ENCODE peak calls at places on chromosomes 6 and 20, in ten cellular contexts. O, V, Q, Y, I, R, C, E, H and G are unnamed samples.

GRCh38 chr6:14200047-14200446 is 82.5 kb downstream of the CD83 start:
- DNase-seq in O (no peak), V (no peak), Q (no peak), Y (no peak), I (no peak), R (no peak), C (peak), E (no peak), H (no peak), G (no peak)

GRCh38 chr6:45438849-45439406 is 61.2 kb upstream of the SUPT3H start:
- DNase-seq in O (no peak), V (no peak), Q (no peak), Y (no peak), I (peak), R (no peak), C (peak), E (no peak), H (no peak), G (no peak)

GRCh38 chr6:167588181-167588919 is 238.4 kb upstream of the AFDN start:
- DNase-seq in O (no peak), V (no peak), Q (no peak), Y (no peak), I (no peak), R (no peak), C (no peak), E (no peak), H (no peak), G (peak)

GRCh38 chr20:61015602-61016001 is 236.5 kb upstream of the CDH4 start:
- DNase-seq in O (no peak), V (no peak), Q (no peak), Y (no peak), I (no peak), R (no peak), C (no peak), E (no peak), H (no peak), G (no peak)

GRCh38 chr6:99588618-99589289 is 17.9 kb upstream of the PRDM13 start:
- DNase-seq in O (peak), V (peak), Q (peak), Y (no peak), I (no peak), R (peak), C (peak), E (peak), H (peak), G (peak)

GRCh38 chr20:17835240-17835940 is 133.2 kb downstream of the SNX5 start:
- DNase-seq in O (no peak), V (no peak), Q (peak), Y (peak), I (no peak), R (no peak), C (peak), E (no peak), H (no peak), G (no peak)

GRCh38 chr20:44888226-44889103 is 3.0 kb downstream of the YWHAB start:
- DNase-seq in O (no peak), V (no peak), Q (no peak), Y (no peak), I (peak), R (no peak), C (peak), E (no peak), H (no peak), G (no peak)

GRCh38 chr6:130975325-130975724 is 87.7 kb downstream of the EPB41L2 start:
- DNase-seq in O (no peak), V (no peak), Q (no peak), Y (no peak), I (no peak), R (no peak), C (peak), E (no peak), H (no peak), G (no peak)

GRCh38 chr6:44126320-44127149 is 717 bp downstream of the MRPL14 start:
- DNase-seq in O (peak), V (no peak), Q (peak), Y (no peak), I (peak), R (no peak), C (peak), E (no peak), H (no peak), G (peak)

GRCh38 chr6:95203153-95203754 is 374.1 kb upstream of the MANEA start:
- DNase-seq in O (no peak), V (no peak), Q (no peak), Y (peak), I (peak), R (no peak), C (peak), E (no peak), H (no peak), G (no peak)

GRCh38 chr6:124987999-124988591 is 25.9 kb downstream of the RNF217 start:
- DNase-seq in O (no peak), V (no peak), Q (no peak), Y (no peak), I (no peak), R (no peak), C (no peak), E (no peak), H (no peak), G (no peak)

GRCh38 chr6:99219788-99220187 is 129.7 kb downstream of the FAXC start:
- DNase-seq in O (no peak), V (no peak), Q (no peak), Y (no peak), I (no peak), R (no peak), C (no peak), E (no peak), H (no peak), G (no peak)

GRCh38 chr6:125099211-125100017 is 54.2 kb upstream of the TPD52L1 start:
- DNase-seq in O (no peak), V (peak), Q (peak), Y (no peak), I (no peak), R (peak), C (peak), E (peak), H (peak), G (peak)

GRCh38 chr6:37139223-37139962 is 30.6 kb upstream of the PIM1 start:
- DNase-seq in O (no peak), V (no peak), Q (no peak), Y (no peak), I (no peak), R (no peak), C (no peak), E (no peak), H (no peak), G (no peak)

GRCh38 chr6:116461563-116462507 is 660 bp downstream of the CALHM6 start:
- DNase-seq in O (no peak), V (no peak), Q (peak), Y (no peak), I (peak), R (peak), C (peak), E (no peak), H (peak), G (peak)

GRCh38 chr20:51070635-51071034 is 47.7 kb upstream of the KCNG1 start:
- DNase-seq in O (no peak), V (no peak), Q (no peak), Y (no peak), I (no peak), R (no peak), C (no peak), E (no peak), H (no peak), G (no peak)

GRCh38 chr6:13992417-13993055 is 67.8 kb downstream of the RNF182 start:
- DNase-seq in O (no peak), V (no peak), Q (no peak), Y (no peak), I (no peak), R (no peak), C (peak), E (no peak), H (no peak), G (no peak)